ENCODE peak calls at places on chromosomes 13 and 19, in nine cellular contexts. U, C, J, M, B, V, A, K and Q are unnamed samples. For H3K4me1, the result is how much of the 10 kb centered on the place peaks cover.

GRCh38 chr19:10718205-10719196 is 622 bp downstream of the DNM2 start:
- DNase-seq in K (peak), B (peak), A (peak), M (peak), U (peak), J (peak), C (peak), V (peak), Q (peak)

GRCh38 chr19:29795882-29796523 is 15.8 kb upstream of the CCNE1 start:
- DNase-seq in A (no peak), J (no peak), V (no peak), C (no peak), U (no peak), K (peak), B (no peak), M (no peak), Q (no peak)

GRCh38 chr13:46160474-46161066 is 21.4 kb downstream of the LCP1 start:
- DNase-seq in V (peak), M (peak), B (no peak), A (peak), U (peak), K (no peak), C (peak), J (no peak), Q (peak)

GRCh38 chr19:36051236-36051635 is 2.8 kb downstream of the THAP8 start:
- DNase-seq in J (no peak), V (no peak), K (no peak), C (peak), B (no peak), U (no peak), A (no peak), M (peak), Q (no peak)

GRCh38 chr19:406999-407491 is 1.9 kb downstream of the C2CD4C start:
- DNase-seq in V (no peak), M (no peak), K (peak), J (no peak), B (no peak), A (no peak), C (no peak), U (no peak), Q (no peak)

GRCh38 chr19:18156841-18157464 is 4.0 kb downstream of the PIK3R2 start:
- DNase-seq in J (peak), B (peak), K (peak), C (peak), V (peak), U (peak), M (no peak), A (peak), Q (peak)

GRCh38 chr13:27621116-27621365 is 651 bp upstream of the POLR1D start:
- DNase-seq in A (no peak), C (no peak), J (no peak), U (no peak), V (peak), B (no peak), K (no peak), M (no peak), Q (no peak)

GRCh38 chr13:114226088-114226487 is 8.6 kb upstream of the CDC16 start:
- DNase-seq in M (no peak), A (no peak), J (no peak), V (no peak), U (peak), B (no peak), K (no peak), C (no peak), Q (no peak)

GRCh38 chr13:51330741-51331140 is 8.8 kb upstream of the SERPINE3 start:
- DNase-seq in M (no peak), V (no peak), C (no peak), J (no peak), U (no peak), K (no peak), A (no peak), B (no peak), Q (no peak)

GRCh38 chr13:111589992-111590391 is 269.6 kb downstream of the TEX29 start:
- DNase-seq in J (no peak), A (no peak), M (no peak), K (no peak), V (no peak), U (no peak), C (no peak), B (no peak), Q (no peak)

GRCh38 chr19:30606114-30607050 is 234.2 kb downstream of the ZNF536 start:
- DNase-seq in C (no peak), A (no peak), B (no peak), M (no peak), J (no peak), U (no peak), K (no peak), V (no peak), Q (no peak)

GRCh38 chr19:1041835-1042685 is 2.2 kb downstream of the ABCA7 start:
- DNase-seq in A (no peak), U (peak), J (peak), V (no peak), K (peak), B (no peak), M (no peak), C (no peak), Q (no peak)

GRCh38 chr13:24618219-24618955 is 61.8 kb upstream of the ATP12A start:
- DNase-seq in J (no peak), M (no peak), V (no peak), U (peak), C (no peak), K (peak), B (no peak), A (no peak), Q (no peak)

GRCh38 chr13:21688056-21688455 is 17.2 kb downstream of the FGF9 start:
- DNase-seq in U (no peak), A (no peak), C (no peak), V (no peak), J (no peak), K (no peak), B (no peak), M (no peak), Q (no peak)

GRCh38 chr13:113906566-113906965 is 42.7 kb upstream of the GAS6 start:
- DNase-seq in B (no peak), A (no peak), V (no peak), M (no peak), C (no peak), K (peak), J (no peak), U (no peak), Q (no peak)

GRCh38 chr13:41456768-41457588 is at the start of gene RGCC:
- DNase-seq in C (peak), M (peak), U (peak), V (peak), K (peak), B (no peak), J (peak), A (peak), Q (peak)

GRCh38 chr19:5762608-5763217 is 21.8 kb downstream of the PRR22 start:
- DNase-seq in K (no peak), C (no peak), U (no peak), M (no peak), V (no peak), A (no peak), B (no peak), J (no peak), Q (no peak)

GRCh38 chr19:373391-374182 is 29.0 kb upstream of the MIER2 start:
- DNase-seq in J (no peak), K (peak), M (no peak), U (no peak), B (no peak), V (no peak), C (no peak), A (no peak), Q (no peak)

GRCh38 chr19:6800991-6801396 is 28.5 kb downstream of the VAV1 start:
- DNase-seq in U (no peak), C (no peak), B (no peak), M (no peak), V (no peak), A (no peak), K (no peak), J (no peak), Q (no peak)

GRCh38 chr13:84025828-84026227 is 143.6 kb upstream of the SLITRK1 start:
- DNase-seq in A (no peak), C (no peak), M (no peak), U (no peak), K (no peak), V (no peak), J (no peak), B (no peak), Q (no peak)

GRCh38 chr13:70424428-70424827 is 316.2 kb upstream of the KLHL1 start:
- DNase-seq in V (no peak), U (peak), J (no peak), M (peak), C (no peak), B (no peak), K (no peak), A (no peak), Q (no peak)

GRCh38 chr19:5585461-5586299 is 17.9 kb upstream of the TINCR start:
- DNase-seq in K (no peak), U (peak), J (no peak), A (no peak), V (no peak), C (peak), M (no peak), B (no peak), Q (no peak)

GRCh38 chr19:51986309-51987291 is at the start of gene ZNF350:
- DNase-seq in B (peak), C (peak), M (peak), J (peak), A (peak), K (peak), V (peak), U (peak), Q (peak)

GRCh38 chr13:97403893-97404683 is 29.9 kb upstream of the RAP2A start:
- DNase-seq in J (no peak), A (no peak), U (no peak), V (no peak), K (no peak), M (no peak), B (no peak), C (no peak), Q (no peak)

GRCh38 chr19:5987077-5987818 is 9.3 kb upstream of the RANBP3 start:
- DNase-seq in J (peak), V (peak), K (peak), C (peak), U (peak), B (peak), A (peak), M (peak), Q (peak)

GRCh38 chr13:73913043-73913740 is 221.0 kb downstream of the KLF12 start:
- DNase-seq in A (peak), M (no peak), C (no peak), V (peak), J (no peak), K (no peak), U (no peak), B (no peak), Q (no peak)

GRCh38 chr19:31058676-31059075 is 290.6 kb downstream of the TSHZ3 start:
- DNase-seq in V (no peak), J (no peak), C (no peak), U (no peak), K (no peak), B (no peak), A (no peak), M (no peak), Q (no peak)

GRCh38 chr13:114044486-114044885 is 70.6 kb upstream of the C13orf46 start:
- DNase-seq in U (no peak), C (no peak), V (peak), B (no peak), J (no peak), A (no peak), M (no peak), K (no peak), Q (no peak)

GRCh38 chr19:57559008-57559403 is 657 bp downstream of the ZNF550 start:
- DNase-seq in V (peak), K (peak), C (peak), M (peak), J (no peak), A (peak), U (no peak), B (no peak), Q (no peak)

GRCh38 chr13:103140001-103140671 is 73.9 kb upstream of the SLC10A2 start:
- DNase-seq in M (peak), C (peak), U (no peak), V (peak), A (peak), J (no peak), B (no peak), K (no peak), Q (peak)

GRCh38 chr19:3868770-3869456 is at the start of gene ZFR2:
- DNase-seq in M (no peak), C (peak), A (no peak), U (no peak), B (no peak), V (no peak), K (no peak), J (no peak), Q (no peak)

GRCh38 chr13:42283574-42283973 is 11.6 kb downstream of the AKAP11 start:
- DNase-seq in J (no peak), B (no peak), V (no peak), K (no peak), A (no peak), C (no peak), M (no peak), U (no peak), Q (no peak)

GRCh38 chr13:29587645-29588044 is 7.8 kb downstream of the SLC7A1 start:
- DNase-seq in C (no peak), K (no peak), J (no peak), U (no peak), A (no peak), V (no peak), M (no peak), B (no peak), Q (no peak)

GRCh38 chr19:22832031-22832762 is at the start of gene ZNF723:
- DNase-seq in A (no peak), K (no peak), M (no peak), V (no peak), U (no peak), C (no peak), J (no peak), B (no peak), Q (no peak)

GRCh38 chr13:61654501-61654900 is 238.9 kb upstream of the PCDH20 start:
- DNase-seq in B (no peak), C (no peak), M (no peak), K (no peak), V (no peak), J (no peak), U (no peak), A (no peak), Q (no peak)

GRCh38 chr19:13096968-13097330 is 5.7 kb downstream of the LYL1 start:
- DNase-seq in U (no peak), M (no peak), A (no peak), V (no peak), K (no peak), C (no peak), J (no peak), B (no peak), Q (no peak)
- H3K4me3 ChIP-seq in U (no peak), M (no peak), A (no peak), V (no peak), K (peak), C (no peak), J (peak), B (no peak), Q (no peak)

GRCh38 chr19:2239771-2240770 is 3.4 kb downstream of the SF3A2 start:
- DNase-seq in A (peak), B (no peak), J (no peak), V (no peak), M (no peak), U (peak), K (no peak), C (no peak), Q (peak)
- H3K4me1 ChIP-seq in A (under half), B (under half), J (half or more), V (under half), M (under half), U (half or more), K (half or more), C (under half), Q (under half)

GRCh38 chr19:55676384-55676783 is 1.4 kb downstream of the EPN1 start:
- DNase-seq in B (no peak), M (no peak), A (peak), K (no peak), U (peak), V (no peak), J (no peak), C (no peak), Q (no peak)
- H3K4me3 ChIP-seq in B (peak), M (peak), A (peak), K (peak), U (no peak), V (peak), J (peak), C (peak), Q (peak)

GRCh38 chr13:37090912-37091311 is 14.6 kb downstream of the CSNK1A1L start:
- DNase-seq in V (no peak), M (no peak), J (no peak), B (no peak), U (no peak), C (no peak), K (peak), A (no peak), Q (no peak)

GRCh38 chr13:37097008-37097579 is 8.4 kb downstream of the CSNK1A1L start:
- DNase-seq in C (no peak), J (no peak), B (no peak), V (peak), A (no peak), U (no peak), K (no peak), M (no peak), Q (no peak)

GRCh38 chr13:37089495-37089894 is 16.0 kb downstream of the CSNK1A1L start:
- DNase-seq in C (no peak), J (no peak), B (no peak), M (no peak), A (no peak), U (no peak), K (no peak), V (no peak), Q (no peak)

DNA sequence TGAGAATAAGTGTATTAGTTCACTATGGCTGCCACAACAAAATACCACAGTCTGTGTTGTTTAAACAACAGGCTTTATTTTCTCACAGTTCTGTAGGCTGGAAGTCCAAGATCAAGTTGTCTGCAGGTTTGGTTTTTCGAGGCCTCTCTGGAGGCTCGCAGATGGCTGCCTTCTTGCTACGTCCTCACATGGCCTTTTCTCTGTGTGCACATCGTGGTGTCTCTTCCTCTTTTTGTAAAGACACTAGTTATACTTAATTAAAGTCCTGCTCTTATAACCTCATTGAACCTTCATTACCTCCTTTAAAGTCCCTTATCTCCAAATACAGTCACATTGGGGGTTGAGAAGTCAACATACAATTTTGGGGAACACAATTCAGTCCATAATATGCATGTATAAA is 10.6 kb downstream of the CSNK1A1L start:
- DNase-seq in U (no peak), J (no peak), V (no peak), A (no peak), B (no peak), M (no peak), K (no peak), C (no peak), Q (no peak)
- H3K4me1 ChIP-seq in U (under half), J (under half), V (under half), A (under half), B (under half), M (under half), K (under half), C (under half), Q (under half)

GRCh38 chr19:47447470-47448359 is 24.0 kb downstream of the SLC8A2 start:
- DNase-seq in C (peak), J (peak), U (no peak), M (peak), A (peak), K (no peak), V (peak), B (no peak), Q (peak)

GRCh38 chr19:47445527-47445926 is 26.2 kb downstream of the SLC8A2 start:
- DNase-seq in V (no peak), K (no peak), U (no peak), M (no peak), J (no peak), A (no peak), B (no peak), C (no peak), Q (no peak)

GRCh38 chr19:47445937-47446402 is 25.7 kb downstream of the SLC8A2 start:
- DNase-seq in K (peak), U (peak), C (peak), M (peak), J (peak), B (no peak), V (peak), A (peak), Q (peak)

GRCh38 chr19:47448360-47448727 is 23.3 kb downstream of the SLC8A2 start:
- DNase-seq in M (no peak), A (no peak), V (no peak), C (no peak), U (no peak), B (no peak), K (no peak), J (no peak), Q (no peak)

GRCh38 chr19:47446534-47447469 is 24.9 kb downstream of the SLC8A2 start:
- DNase-seq in A (no peak), B (no peak), U (no peak), C (peak), J (no peak), K (no peak), V (peak), M (no peak), Q (peak)
- H3K4me3 ChIP-seq in A (no peak), B (no peak), U (no peak), C (peak), J (peak), K (peak), V (no peak), M (no peak), Q (peak)

GRCh38 chr13:48576448-48576993 is 43.6 kb upstream of the RCBTB2 start:
- DNase-seq in C (no peak), U (no peak), J (no peak), M (no peak), A (no peak), V (no peak), K (no peak), B (no peak), Q (no peak)

GRCh38 chr13:48573213-48573612 is 40.3 kb upstream of the RCBTB2 start:
- DNase-seq in V (no peak), K (no peak), A (no peak), B (no peak), C (no peak), J (no peak), M (no peak), U (no peak), Q (no peak)

GRCh38 chr13:48574036-48574796 is 41.3 kb upstream of the RCBTB2 start:
- DNase-seq in C (no peak), J (no peak), V (no peak), A (no peak), U (no peak), B (no peak), K (no peak), M (no peak), Q (no peak)

GRCh38 chr13:48578516-48579166 is 45.8 kb upstream of the RCBTB2 start:
- DNase-seq in C (no peak), U (no peak), M (no peak), V (no peak), K (no peak), J (no peak), B (no peak), A (no peak), Q (no peak)

GRCh38 chr13:48575014-48575413 is 42.1 kb upstream of the RCBTB2 start:
- DNase-seq in M (no peak), B (no peak), U (no peak), J (no peak), C (no peak), V (no peak), K (no peak), A (no peak), Q (no peak)
- H3K4me1 ChIP-seq in M (under half), B (under half), U (under half), J (under half), C (under half), V (under half), K (half or more), A (under half), Q (under half)

DNA sequence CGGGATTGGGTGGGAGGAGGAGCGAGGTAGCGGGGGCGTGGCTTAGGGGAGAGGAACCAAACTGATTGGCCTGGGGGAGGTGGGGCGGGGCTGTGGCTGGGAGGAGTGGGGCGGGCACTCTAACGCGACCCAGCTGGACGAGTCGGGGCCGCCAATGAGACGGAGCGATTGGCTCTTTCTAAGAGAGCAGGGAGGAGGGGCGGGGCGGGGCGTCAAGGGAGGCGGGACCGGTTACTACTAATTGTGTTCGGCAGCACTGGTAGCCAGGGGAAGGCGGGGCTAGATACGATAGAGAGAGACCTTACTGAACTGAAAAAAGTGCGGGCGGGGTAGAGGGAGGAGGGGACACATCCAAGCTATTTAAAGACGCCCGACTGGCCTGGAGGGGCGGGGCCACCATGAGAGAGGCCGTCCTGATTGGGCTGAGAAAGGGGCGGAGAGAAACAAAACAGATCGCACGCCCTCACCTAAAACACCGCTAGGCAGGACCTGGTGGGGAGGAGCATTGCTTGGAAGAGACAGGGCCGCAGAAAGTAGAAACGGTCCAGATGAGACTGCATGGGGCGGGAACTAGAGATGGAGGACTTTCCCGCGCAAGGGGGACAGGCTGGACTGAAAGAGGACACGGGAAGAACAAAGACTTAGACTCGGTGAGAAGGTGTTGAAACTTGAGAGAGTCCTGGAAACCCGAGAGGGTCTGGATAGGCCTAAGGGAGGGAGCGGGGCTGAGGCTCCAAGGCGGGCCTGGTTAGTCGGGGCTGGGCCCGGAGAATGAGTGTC is at the start of gene KCNC3:
- DNase-seq in C (peak), K (peak), J (peak), M (peak), V (peak), B (peak), A (peak), U (peak), Q (peak)
- H3K4me3 ChIP-seq in C (peak), K (peak), J (peak), M (peak), V (peak), B (no peak), A (peak), U (no peak), Q (peak)